ENCODE peak calls at places on chromosomes 11 and 22, in four cellular contexts. F is SK-N-SH, C is H1, D is K562. B is an unnamed sample.

GRCh38 chr11:13055200-13055599 is 46.1 kb downstream of the RASSF10 start:
- DNase-seq in D (no peak), F (no peak), C (no peak), B (no peak)

GRCh38 chr11:118168751-118169150 is 7.7 kb downstream of the SCN2B start:
- DNase-seq in D (no peak), C (no peak), F (no peak), B (no peak)

GRCh38 chr11:134364261-134364660 is 32.5 kb downstream of the GLB1L2 start:
- DNase-seq in D (no peak), F (no peak), C (no peak), B (no peak)

GRCh38 chr11:96000064-96000463 is 76.2 kb upstream of the MTMR2 start:
- DNase-seq in D (no peak), C (no peak), F (no peak), B (no peak)

GRCh38 chr11:96341237-96342130 is 1.5 kb downstream of the MAML2 start:
- DNase-seq in F (peak; percentile 47), C (no peak), D (peak; percentile 76), B (no peak)

GRCh38 chr11:117172678-117173421 is 5.7 kb upstream of the SIDT2 start:
- DNase-seq in C (no peak), D (peak; percentile 67), F (peak; percentile 20), B (no peak)

GRCh38 chr11:131626761-131627160 is 256.3 kb downstream of the NTM start:
- DNase-seq in F (no peak), D (no peak), C (no peak), B (no peak)

GRCh38 chr11:71124127-71124526 is 128.2 kb downstream of the SHANK2 start:
- DNase-seq in F (no peak), C (no peak), D (no peak), B (no peak)

GRCh38 chr22:46233231-46233630 is 16.9 kb downstream of the CDPF1 start:
- DNase-seq in C (no peak), D (no peak), F (no peak), B (no peak)

GRCh38 chr11:46143049-46143806 is 22.0 kb upstream of the PHF21A start:
- DNase-seq in D (no peak), C (no peak), F (no peak), B (no peak)

GRCh38 chr22:27551402-27551801 is 250.2 kb downstream of the MN1 start:
- DNase-seq in D (no peak), F (no peak), C (no peak), B (no peak)

GRCh38 chr11:111393096-111393495 is 14.0 kb upstream of the POU2AF1 start:
- DNase-seq in F (no peak), D (no peak), C (no peak), B (no peak)

GRCh38 chr11:66284526-66285078 is 4.3 kb downstream of the YIF1A start:
- DNase-seq in C (no peak), D (no peak), F (no peak), B (no peak)

GRCh38 chr22:24391836-24392217 is 35.6 kb upstream of the ADORA2A start:
- DNase-seq in D (no peak), C (no peak), F (peak; percentile 50), B (no peak)

GRCh38 chr22:44254811-44255210 is 57.9 kb downstream of the SHISAL1 start:
- DNase-seq in C (no peak), D (no peak), F (no peak), B (no peak)

GRCh38 chr22:16917144-16918003 is 90.6 kb downstream of the GAB4 start:
- DNase-seq in F (peak; percentile 53), C (no peak), D (peak; percentile 78), B (peak; percentile 12)

GRCh38 chr11:118909619-118910308 is 16.0 kb downstream of the BCL9L start:
- DNase-seq in F (no peak), D (no peak), C (no peak), B (no peak)

GRCh38 chr11:76670475-76671235 is at the start of gene LRRC32:
- DNase-seq in F (peak; percentile 87), C (no peak), D (peak; percentile 60), B (no peak)

GRCh38 chr22:48075604-48076400 is 1313.4 kb downstream of the TBC1D22A start:
- DNase-seq in D (no peak), F (no peak), C (no peak), B (no peak)

GRCh38 chr11:81647374-81647773 is 1086.3 kb downstream of the FAM181B start:
- DNase-seq in D (no peak), F (no peak), C (no peak), B (no peak)

GRCh38 chr11:88398372-88399140 is 61.0 kb upstream of the CTSC start:
- DNase-seq in F (no peak), D (no peak), C (no peak), B (no peak)

GRCh38 chr11:132058211-132058772 is 687.9 kb downstream of the NTM start:
- DNase-seq in C (no peak), D (no peak), F (no peak), B (no peak)

GRCh38 chr22:32870474-32870873 is 69.0 kb downstream of the TIMP3 start:
- DNase-seq in D (no peak), F (no peak), C (no peak), B (no peak)

GRCh38 chr11:5507586-5508305 is 2.0 kb downstream of the UBQLN3 start:
- DNase-seq in D (no peak), F (no peak), C (no peak), B (no peak)

GRCh38 chr11:64078294-64078693 is 42.6 kb downstream of the FLRT1 start:
- DNase-seq in F (peak; percentile 95), C (no peak), D (no peak), B (no peak)
- TF ChIP-seq NRF1 in F (no peak), C (no peak), D (no peak), B (no peak)

GRCh38 chr11:20966489-20966888 is 297.1 kb downstream of the NELL1 start:
- DNase-seq in F (no peak), C (peak; percentile 34), D (no peak), B (no peak)
- TF ChIP-seq NRF1 in F (no peak), C (no peak), D (no peak), B (no peak)

DNA sequence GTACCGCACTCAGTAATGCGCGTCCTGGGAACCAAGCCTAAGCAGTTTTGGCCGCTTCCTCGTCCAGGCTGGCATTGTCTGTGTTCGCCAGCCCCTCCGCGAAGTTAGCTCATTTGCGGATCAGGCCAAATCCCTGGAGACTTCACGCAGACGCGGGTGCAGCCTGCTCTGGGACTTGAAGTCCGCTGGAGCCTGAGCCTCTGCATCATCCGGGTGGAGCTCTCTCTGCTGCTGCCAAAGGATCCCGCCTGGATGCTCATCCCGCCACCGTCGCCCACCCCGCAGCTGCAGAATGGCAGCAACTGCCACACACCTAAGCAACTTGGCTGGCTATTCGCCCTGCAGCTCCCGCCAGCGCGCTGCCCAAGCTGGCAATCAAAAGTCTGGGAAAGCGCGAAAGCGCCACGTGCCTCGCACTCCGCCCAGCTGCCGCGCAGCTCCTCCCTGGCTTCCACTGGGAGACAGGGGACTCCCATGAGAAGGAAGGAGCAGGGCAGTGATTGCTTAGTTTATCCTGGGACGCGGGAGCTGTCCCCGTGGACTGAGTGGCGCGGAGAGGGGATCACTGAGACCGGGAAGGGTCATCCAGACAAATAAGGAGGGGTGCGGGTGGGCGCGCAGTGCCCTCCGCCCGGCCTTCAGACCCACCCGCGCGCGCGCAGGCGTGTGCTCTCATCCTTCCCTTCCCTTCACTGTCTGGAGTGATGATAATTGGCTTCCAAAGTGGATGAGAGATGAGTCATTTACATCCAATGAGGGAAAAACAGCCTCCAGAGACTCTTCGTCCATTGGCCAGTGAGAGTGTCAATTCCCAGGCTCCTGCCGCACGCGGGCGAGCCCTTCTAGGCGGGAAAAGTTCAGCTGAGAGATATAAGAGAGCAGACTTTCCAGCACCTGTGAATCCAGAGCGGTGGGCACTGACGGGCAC is 23.2 kb upstream of the GLYATL1B start:
- DNase-seq in D (no peak), C (no peak), F (peak; percentile 8), B (no peak)
- TF ChIP-seq NRF1 in D (no peak), C (no peak), F (peak; percentile 11), B (no peak)

GRCh38 chr22:22913989-22914388 is 26.4 kb downstream of the IGLL5 start:
- DNase-seq in C (no peak), D (no peak), F (no peak), B (no peak)
- TF ChIP-seq NRF1 in C (no peak), D (no peak), F (no peak), B (no peak)

DNA sequence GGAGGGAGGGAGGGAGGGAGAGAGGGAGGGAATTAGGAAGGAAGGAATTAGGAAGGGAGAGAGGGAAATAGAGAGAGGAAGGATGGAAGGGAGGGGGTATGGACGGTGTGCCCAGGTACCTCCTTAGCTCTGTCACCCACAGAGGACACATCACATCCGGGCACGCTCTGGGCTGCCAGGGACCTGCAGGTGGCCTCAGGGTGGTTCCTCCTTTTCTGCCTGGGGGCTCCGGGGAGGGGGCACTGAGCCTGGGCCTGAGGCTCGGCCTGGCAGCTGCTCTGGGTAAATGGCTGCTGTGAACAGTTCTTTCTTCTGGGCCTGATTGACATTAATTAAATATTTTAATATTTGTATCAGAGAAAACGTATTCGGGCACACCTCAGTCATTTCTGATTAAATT is 733.5 kb downstream of the BRD1 start:
- DNase-seq in F (no peak), D (no peak), C (no peak), B (no peak)
- TF ChIP-seq NRF1 in F (no peak), D (no peak), C (no peak), B (no peak)